ENCODE peak calls at places on chromosomes 3 and 15, in nine cellular contexts. One of them, this sample, is unnamed.

GRCh38 chr3:155321418-155321817 is 27.9 kb upstream of the STRIT1 start:
- DNase-seq in ureter: no peak
- DNase-seq in PC-3: no peak
- DNase-seq in NCI-H460: no peak
- DNase-seq in T-helper 1 cell: no peak
- DNase-seq in adipocyte: peak
- DNase-seq in kidney: no peak
- DNase-seq in testis: no peak
- DNase-seq in Daoy: no peak
- DNase-seq in this sample: no peak

GRCh38 chr15:37764733-37765191 is 169.7 kb upstream of the TMCO5A start:
- DNase-seq in ureter: no peak
- DNase-seq in PC-3: peak
- DNase-seq in NCI-H460: peak
- DNase-seq in T-helper 1 cell: no peak
- DNase-seq in adipocyte: peak
- DNase-seq in kidney: no peak
- DNase-seq in testis: peak
- DNase-seq in Daoy: peak
- DNase-seq in this sample: peak

GRCh38 chr3:141412087-141412935 is 44.0 kb downstream of the ZBTB38 start:
- DNase-seq in ureter: peak
- DNase-seq in PC-3: peak
- DNase-seq in NCI-H460: peak
- DNase-seq in T-helper 1 cell: no peak
- DNase-seq in adipocyte: peak
- DNase-seq in kidney: no peak
- DNase-seq in testis: peak
- DNase-seq in Daoy: peak
- DNase-seq in this sample: peak

GRCh38 chr3:13932578-13933295 is 52.9 kb upstream of the WNT7A start:
- DNase-seq in ureter: no peak
- DNase-seq in PC-3: no peak
- DNase-seq in NCI-H460: no peak
- DNase-seq in T-helper 1 cell: no peak
- DNase-seq in adipocyte: no peak
- DNase-seq in kidney: no peak
- DNase-seq in testis: peak
- DNase-seq in Daoy: peak
- DNase-seq in this sample: no peak

GRCh38 chr3:8992854-8993253 is 29.6 kb upstream of the RAD18 start:
- DNase-seq in ureter: no peak
- DNase-seq in PC-3: no peak
- DNase-seq in NCI-H460: no peak
- DNase-seq in T-helper 1 cell: no peak
- DNase-seq in adipocyte: no peak
- DNase-seq in kidney: no peak
- DNase-seq in testis: no peak
- DNase-seq in Daoy: no peak
- DNase-seq in this sample: no peak

GRCh38 chr15:100781961-100782525 is 97.6 kb upstream of the ALDH1A3 start:
- DNase-seq in ureter: peak
- DNase-seq in PC-3: no peak
- DNase-seq in NCI-H460: no peak
- DNase-seq in T-helper 1 cell: no peak
- DNase-seq in adipocyte: no peak
- DNase-seq in kidney: no peak
- DNase-seq in testis: no peak
- DNase-seq in Daoy: no peak
- DNase-seq in this sample: no peak

GRCh38 chr15:78204351-78205309 is 29.7 kb downstream of the ACSBG1 start:
- DNase-seq in ureter: peak
- DNase-seq in PC-3: no peak
- DNase-seq in NCI-H460: no peak
- DNase-seq in T-helper 1 cell: no peak
- DNase-seq in adipocyte: no peak
- DNase-seq in kidney: peak
- DNase-seq in testis: peak
- DNase-seq in Daoy: no peak
- DNase-seq in this sample: no peak

GRCh38 chr15:88641959-88642452 is 3.2 kb downstream of the ISG20 start:
- DNase-seq in ureter: no peak
- DNase-seq in PC-3: no peak
- DNase-seq in NCI-H460: no peak
- DNase-seq in T-helper 1 cell: no peak
- DNase-seq in adipocyte: no peak
- DNase-seq in kidney: no peak
- DNase-seq in testis: no peak
- DNase-seq in Daoy: no peak
- DNase-seq in this sample: no peak

GRCh38 chr3:141444586-141445285 is 42.1 kb upstream of the RASA2 start:
- DNase-seq in ureter: no peak
- DNase-seq in PC-3: no peak
- DNase-seq in NCI-H460: no peak
- DNase-seq in T-helper 1 cell: no peak
- DNase-seq in adipocyte: peak
- DNase-seq in kidney: no peak
- DNase-seq in testis: no peak
- DNase-seq in Daoy: no peak
- DNase-seq in this sample: no peak

GRCh38 chr3:45026038-45026437 is at the start of gene CLEC3B:
- DNase-seq in ureter: peak
- DNase-seq in PC-3: peak
- DNase-seq in NCI-H460: no peak
- DNase-seq in T-helper 1 cell: no peak
- DNase-seq in adipocyte: peak
- DNase-seq in kidney: peak
- DNase-seq in testis: peak
- DNase-seq in Daoy: peak
- DNase-seq in this sample: no peak

This sample was measured in A549.